ENCODE peak calls at places on chromosome 14, in nine cellular contexts. N is HCT116, G is lower leg skin, R is body of pancreas, X is heart left ventricle, L is suprapubic skin, F is IMR-90, T is tibial nerve, V is A549. J is an unnamed sample.
A peak's percentile ranks its signal among the peaks of the same experiment; 100 is the strongest.

GRCh38 chr14:94775875-94776217 is 5.9 kb upstream of the GSC start:
- DNase-seq in N (no peak), G (no peak), R (no peak), X (no peak), L (no peak), F (peak; percentile 13), T (no peak), V (no peak), J (no peak)

GRCh38 chr14:51095854-51096823 is 1.2 kb upstream of the TRIM9 start:
- DNase-seq in N (no peak), G (peak; percentile 69), R (peak; percentile 13), X (no peak), L (peak; percentile 82), F (peak; percentile 35), T (no peak), V (peak; percentile 10), J (peak; percentile 18)

GRCh38 chr14:32986791-32987545 is 48.3 kb downstream of the NPAS3 start:
- DNase-seq in N (no peak), G (no peak), R (no peak), X (no peak), L (no peak), F (no peak), T (no peak), V (no peak), J (no peak)

GRCh38 chr14:61894452-61895077 is 132.3 kb downstream of the SNAPC1 start:
- DNase-seq in N (peak; percentile 44), G (peak; percentile 29), R (peak; percentile 68), X (peak; percentile 27), L (no peak), F (peak; percentile 70), T (peak; percentile 16), V (peak; percentile 69), J (peak; percentile 60)

GRCh38 chr14:100530270-100531072 is 56.7 kb downstream of the BEGAIN start:
- DNase-seq in N (no peak), G (no peak), R (no peak), X (peak; percentile 4), L (no peak), F (no peak), T (peak; percentile 10), V (no peak), J (no peak)

GRCh38 chr14:63677891-63678379 is 36.3 kb upstream of the WDR89 start:
- DNase-seq in N (no peak), G (no peak), R (no peak), X (no peak), L (no peak), F (peak; percentile 67), T (no peak), V (no peak), J (peak; percentile 30)

GRCh38 chr14:81164167-81164774 is 56.5 kb downstream of the GTF2A1 start:
- DNase-seq in N (peak; percentile 83), G (peak; percentile 51), R (peak; percentile 72), X (peak; percentile 26), L (no peak), F (peak; percentile 77), T (no peak), V (peak; percentile 55), J (peak; percentile 49)

GRCh38 chr14:21066882-21067502 is 3.1 kb upstream of the ARHGEF40 start:
- DNase-seq in N (peak; percentile 19), G (no peak), R (no peak), X (no peak), L (no peak), F (no peak), T (no peak), V (peak; percentile 41), J (no peak)

GRCh38 chr14:35140718-35141581 is 18.6 kb downstream of the PRORP start:
- DNase-seq in N (no peak), G (no peak), R (no peak), X (no peak), L (no peak), F (peak; percentile 52), T (no peak), V (no peak), J (no peak)

DNA sequence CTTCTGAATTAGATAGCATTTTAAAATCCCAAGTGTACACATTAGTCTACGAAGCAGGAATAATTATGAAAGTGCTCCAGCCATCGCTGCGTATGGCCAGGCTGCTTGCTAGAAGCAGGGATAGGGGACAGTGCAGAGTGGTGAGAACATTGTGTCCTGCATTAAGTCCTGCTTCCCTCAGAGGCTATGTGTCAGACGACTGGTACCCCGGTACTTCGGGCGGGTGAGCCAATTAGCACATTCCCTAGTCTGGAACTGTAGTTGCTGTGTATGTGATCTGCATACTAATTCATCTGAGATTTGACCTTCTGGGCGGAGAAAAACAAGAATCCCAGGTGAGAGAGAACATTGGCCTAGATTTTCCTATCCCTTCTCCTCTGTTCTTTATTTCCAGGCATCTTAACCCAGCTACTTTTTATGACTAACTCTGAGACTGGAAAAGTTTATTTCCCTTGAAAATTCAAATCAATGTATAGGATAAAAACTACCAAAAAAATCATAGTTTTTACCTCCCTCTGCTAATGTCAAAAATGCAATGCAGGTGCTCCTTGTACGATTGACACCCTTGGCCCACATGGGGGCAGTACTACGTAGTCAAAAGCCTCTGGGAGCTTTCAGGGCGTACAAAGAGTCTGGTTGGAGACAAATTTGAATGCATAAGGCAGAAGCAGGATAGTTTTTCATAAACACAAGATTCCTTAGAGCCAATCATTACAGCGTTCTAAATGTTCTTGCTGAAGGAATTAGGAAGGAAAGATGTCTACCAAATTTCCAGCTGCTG is 764.3 kb downstream of the NOVA1 start:
- DNase-seq in N (no peak), G (no peak), R (peak; percentile 12), X (no peak), L (no peak), F (no peak), T (no peak), V (no peak), J (peak; percentile 11)
- TF ChIP-seq POLR2A in N (no peak), G (no peak), R (no peak), X (no peak), L (no peak), F (no peak), T (no peak), V (no peak), J (no peak)

GRCh38 chr14:101561897-101562490 is 699 bp downstream of the DIO3 start:
- DNase-seq in N (no peak), G (no peak), R (no peak), X (no peak), L (no peak), F (no peak), T (no peak), V (no peak), J (no peak)
- H3K4me3 ChIP-seq in N (no peak overlapping the region), G (no peak overlapping the region), R (no peak overlapping the region), X (no peak overlapping the region), L (no peak overlapping the region), F (no peak overlapping the region), T (no peak overlapping the region), V (no peak overlapping the region), J (no peak overlapping the region)

GRCh38 chr14:69613312-69614073 is 2.1 kb downstream of the SUSD6 start:
- DNase-seq in N (no peak), G (no peak), R (no peak), X (no peak), L (no peak), F (no peak), T (no peak), V (no peak), J (no peak)

GRCh38 chr14:69611264-69612013 is at the start of gene SUSD6:
- DNase-seq in N (peak; percentile 66), G (peak; percentile 85), R (peak; percentile 90), X (peak; percentile 94), L (peak; percentile 95), F (peak; percentile 85), T (peak; percentile 84), V (peak; percentile 91), J (peak; percentile 94)

GRCh38 chr14:69614592-69614991 is 3.2 kb downstream of the SUSD6 start:
- DNase-seq in N (no peak), G (peak; percentile 65), R (no peak), X (no peak), L (no peak), F (no peak), T (no peak), V (no peak), J (peak; percentile 47)

GRCh38 chr14:69612014-69612758 is 790 bp downstream of the SUSD6 start:
- DNase-seq in N (no peak), G (no peak), R (peak; percentile 37), X (peak; percentile 37), L (no peak), F (peak; percentile 23), T (no peak), V (peak; percentile 27), J (peak; percentile 50)

GRCh38 chr14:69612759-69613145 is 1.4 kb downstream of the SUSD6 start:
- DNase-seq in N (peak; percentile 7), G (no peak), R (no peak), X (no peak), L (no peak), F (no peak), T (no peak), V (no peak), J (no peak)
- TF ChIP-seq CTCF in N (peak; percentile 22), G (no peak), R (no peak), X (no peak), L (no peak), F (peak; percentile 15), T (no peak), V (peak; percentile 33), J (no peak)

GRCh38 chr14:39265032-39265431 is 31.3 kb downstream of the MIA2 start:
- DNase-seq in N (peak; percentile 41), G (no peak), R (no peak), X (no peak), L (no peak), F (peak; percentile 32), T (no peak), V (no peak), J (no peak)

GRCh38 chr14:39266589-39266870 is 32.8 kb downstream of the MIA2 start:
- DNase-seq in N (no peak), G (peak; percentile 45), R (peak; percentile 92), X (peak; percentile 59), L (peak; percentile 82), F (peak; percentile 34), T (peak; percentile 18), V (no peak), J (peak; percentile 89)

GRCh38 chr14:39266871-39267591 is 33.3 kb downstream of the MIA2 start:
- DNase-seq in N (peak; percentile 85), G (peak; percentile 66), R (peak; percentile 81), X (peak; percentile 86), L (peak; percentile 90), F (peak; percentile 81), T (peak; percentile 50), V (peak; percentile 58), J (peak; percentile 89)

GRCh38 chr14:39264558-39264957 is 30.8 kb downstream of the MIA2 start:
- DNase-seq in N (no peak), G (no peak), R (no peak), X (no peak), L (no peak), F (no peak), T (no peak), V (no peak), J (no peak)

DNA sequence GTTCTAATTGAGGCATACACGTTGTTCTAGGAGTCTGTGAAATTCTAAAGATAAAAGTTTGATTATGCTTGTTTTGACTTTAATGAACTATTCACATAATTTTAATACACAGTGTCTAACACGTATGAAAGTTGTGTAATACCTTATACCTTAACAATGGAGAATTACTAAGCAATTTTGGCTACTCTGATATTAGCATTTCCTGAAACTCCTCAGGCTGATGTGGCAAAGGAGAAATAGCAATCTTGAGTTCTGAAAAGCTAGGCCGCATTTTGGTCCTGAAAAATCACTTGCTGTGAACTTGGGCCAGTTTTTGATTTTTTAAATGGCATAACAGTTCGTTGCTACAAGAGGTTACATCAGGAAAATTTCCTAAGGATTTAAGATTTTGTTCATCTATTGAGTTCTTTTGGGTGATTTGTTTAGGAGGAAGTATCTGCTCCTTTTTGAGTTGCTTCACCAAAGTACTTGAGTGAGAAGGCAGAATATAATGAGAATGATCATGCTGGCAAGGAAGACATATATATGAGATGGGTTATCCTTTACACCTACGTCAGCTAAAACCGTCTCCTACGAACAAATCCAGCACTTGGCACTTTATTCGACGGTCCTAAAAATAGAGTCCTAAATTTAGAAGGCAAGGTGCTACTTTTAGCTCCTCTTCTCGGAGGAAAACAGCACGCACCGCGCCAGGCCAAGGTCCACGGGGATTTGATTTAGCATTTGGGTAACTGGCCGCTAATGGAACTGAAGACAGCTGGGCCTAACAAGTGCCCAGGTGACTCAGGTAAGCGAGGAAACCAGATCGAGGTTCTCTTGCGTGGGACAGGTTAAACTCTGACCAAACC is 32.2 kb downstream of the MIA2 start:
- DNase-seq in N (peak; percentile 72), G (no peak), R (no peak), X (peak; percentile 55), L (no peak), F (peak; percentile 26), T (no peak), V (no peak), J (no peak)
- TF ChIP-seq POLR2A in N (no peak), G (no peak), R (no peak), X (no peak), L (no peak), F (no peak), T (no peak), V (no peak), J (no peak)